ENCODE peak calls at places on chromosomes 3 and 15, in five cellular contexts. E, R, Q, A and N are unnamed samples. For H3K4me1, the result is how much of the 10 kb centered on the place peaks cover.

GRCh38 chr3:159432721-159433300 is 555.8 kb upstream of the IL12A start:
- DNase-seq in Q (no peak), E (no peak), R (no peak), A (no peak), N (no peak)

GRCh38 chr3:147298511-147298982 is 107.8 kb downstream of the ZIC4 start:
- DNase-seq in R (no peak), A (no peak), E (no peak), Q (peak), N (no peak)

GRCh38 chr15:46280753-46281521 is 646.1 kb downstream of the SQOR start:
- DNase-seq in R (no peak), A (no peak), E (no peak), Q (peak), N (no peak)

GRCh38 chr15:47870956-47871625 is 153.8 kb downstream of the SEMA6D start:
- DNase-seq in E (no peak), R (no peak), A (no peak), Q (no peak), N (no peak)

GRCh38 chr3:147157629-147158028 is 248.7 kb downstream of the ZIC4 start:
- DNase-seq in E (no peak), R (no peak), A (no peak), Q (no peak), N (no peak)

GRCh38 chr3:30465454-30465853 is 140.9 kb upstream of the TGFBR2 start:
- DNase-seq in A (no peak), R (no peak), Q (no peak), E (no peak), N (no peak)

GRCh38 chr3:31456373-31456772 is 76.4 kb upstream of the STT3B start:
- DNase-seq in Q (no peak), E (no peak), A (no peak), R (peak), N (no peak)

GRCh38 chr3:156892701-156893100 is 66.5 kb downstream of the LEKR1 start:
- DNase-seq in A (no peak), Q (no peak), R (no peak), E (no peak), N (no peak)

GRCh38 chr3:96657710-96658109 is 156.7 kb upstream of the EPHA6 start:
- DNase-seq in R (no peak), Q (peak), A (no peak), E (no peak), N (no peak)

DNA sequence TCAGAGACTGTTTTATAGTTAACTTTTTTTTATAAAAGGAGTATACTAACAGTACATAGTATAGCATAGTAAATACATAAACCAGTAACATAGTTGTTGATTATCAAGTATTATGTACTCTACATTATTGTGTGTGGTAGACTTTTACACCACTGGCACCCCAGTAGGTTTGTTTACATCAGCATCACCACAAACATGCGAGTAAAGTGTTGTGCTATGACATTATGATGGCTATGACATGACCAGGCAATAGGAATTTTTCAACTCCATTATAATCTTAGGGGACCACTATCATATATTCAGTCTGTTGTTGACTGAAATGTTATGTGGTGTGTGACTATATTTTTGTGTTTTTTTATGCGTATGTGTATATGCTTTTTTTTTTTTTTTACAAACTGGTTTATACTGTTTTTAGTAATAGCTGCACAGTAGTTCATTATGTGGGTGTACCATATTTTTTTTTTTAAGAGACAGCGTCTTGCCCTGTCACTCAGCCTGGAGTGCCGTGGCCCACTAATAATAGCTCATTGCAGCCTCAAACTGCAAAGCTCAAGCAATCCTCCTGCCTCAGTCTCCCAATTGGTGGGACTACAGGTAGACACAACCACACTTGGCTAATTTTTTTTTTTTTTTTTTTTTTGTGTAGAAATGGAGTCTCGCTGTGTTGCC is 1.9 kb downstream of the CAPN7 start:
- DNase-seq in Q (no peak), A (no peak), E (no peak), R (no peak), N (no peak)
- H3K4me3 ChIP-seq in Q (no peak), A (no peak), E (peak), R (peak), N (peak)

GRCh38 chr3:109152326-109152725 is 15.8 kb downstream of the C3orf85 start:
- DNase-seq in A (no peak), R (no peak), E (no peak), Q (no peak), N (no peak)
- H3K27ac ChIP-seq in A (no peak), R (no peak), E (no peak), Q (no peak), N (no peak)

GRCh38 chr3:29338981-29339833 is 58.3 kb downstream of the RBMS3 start:
- DNase-seq in A (no peak), R (no peak), E (no peak), Q (no peak), N (no peak)
- H3K4me1 ChIP-seq in A (under half), R (under half), E (under half), Q (under half), N (under half)

GRCh38 chr15:97875513-97876285 is 84.8 kb upstream of the ARRDC4 start:
- DNase-seq in Q (peak), R (peak), E (no peak), A (no peak), N (peak)
- H3K4me3 ChIP-seq in Q (peak), R (peak), E (no peak), A (no peak), N (no peak)

GRCh38 chr3:149475451-149476060 is 1.1 kb downstream of the TM4SF4 start:
- DNase-seq in E (no peak), A (no peak), Q (no peak), R (no peak), N (no peak)
- H3K27ac ChIP-seq in E (no peak), A (no peak), Q (no peak), R (no peak), N (no peak)

DNA sequence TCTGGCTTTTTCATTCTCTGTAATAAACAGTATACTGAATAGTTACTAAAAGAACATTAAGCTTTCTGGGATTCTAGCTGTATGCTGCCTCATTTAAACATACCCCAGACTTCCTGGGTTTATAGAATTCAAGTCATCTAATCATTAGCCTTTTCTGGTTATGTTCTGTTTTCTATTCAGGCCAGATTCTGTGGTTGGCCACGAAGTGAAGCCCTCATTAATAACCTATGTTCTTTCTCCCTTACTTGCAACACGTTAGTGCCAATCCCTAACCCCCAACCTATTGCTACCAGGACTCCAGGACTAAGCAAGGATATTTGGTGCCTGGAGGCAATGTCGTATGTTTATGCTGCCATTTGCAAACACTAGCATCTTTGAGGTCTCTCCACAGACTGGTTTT is 28.6 kb upstream of the MTMR10 start:
- DNase-seq in A (no peak), R (no peak), E (no peak), Q (no peak), N (no peak)
- H3K4me1 ChIP-seq in A (under half), R (under half), E (under half), Q (under half), N (under half)

GRCh38 chr3:112632596-112632995 is 8.3 kb downstream of the CCDC80 start:
- DNase-seq in A (no peak), Q (no peak), R (no peak), E (no peak), N (no peak)

GRCh38 chr3:112633191-112633590 is 7.8 kb downstream of the CCDC80 start:
- DNase-seq in A (no peak), R (no peak), E (no peak), Q (peak), N (no peak)

GRCh38 chr3:112633757-112634156 is 7.2 kb downstream of the CCDC80 start:
- DNase-seq in E (no peak), Q (no peak), A (no peak), R (no peak), N (no peak)

GRCh38 chr3:112635674-112636073 is 5.3 kb downstream of the CCDC80 start:
- DNase-seq in A (peak), R (no peak), E (peak), Q (no peak), N (peak)

DNA sequence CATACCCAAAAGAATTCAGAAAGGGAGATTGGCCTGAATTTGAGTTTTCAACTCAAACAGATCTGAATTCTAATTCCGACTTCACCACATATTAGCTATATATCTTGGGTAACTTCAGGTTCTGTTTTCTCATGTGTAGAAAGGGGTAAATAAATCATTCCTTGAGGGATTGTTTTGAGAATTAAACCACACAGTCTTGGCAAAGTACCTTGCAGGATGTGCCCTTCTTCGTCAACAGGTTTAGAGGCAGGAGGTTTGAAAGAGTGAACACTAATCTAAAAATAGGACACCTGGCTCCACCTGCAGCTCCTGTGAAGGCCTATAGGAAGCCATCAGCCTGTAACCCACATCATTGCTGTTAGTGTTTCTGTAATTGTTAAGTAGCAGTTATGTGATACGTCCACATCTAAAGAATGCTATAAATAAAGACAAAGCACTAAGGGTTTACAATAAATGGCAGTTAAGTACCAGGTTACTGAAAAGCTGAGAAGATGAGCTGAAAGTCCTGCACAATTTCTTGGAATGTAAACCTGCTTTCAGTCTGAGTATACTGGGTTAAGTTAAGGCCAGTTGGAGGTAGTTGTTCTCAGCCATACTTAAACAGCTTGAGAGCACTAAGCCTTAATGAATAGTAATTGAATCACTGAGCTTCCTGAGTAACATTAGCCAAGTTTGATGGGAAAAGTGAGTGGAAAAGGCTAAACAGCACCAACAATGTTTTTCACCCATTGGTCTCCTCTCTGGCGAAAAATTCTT is 6.0 kb downstream of the CCDC80 start:
- DNase-seq in Q (no peak), A (no peak), E (no peak), R (no peak), N (no peak)
- H3K4me3 ChIP-seq in Q (no peak), A (no peak), E (no peak), R (peak), N (no peak)

GRCh38 chr3:111737056-111737711 is 121.9 kb upstream of the PHLDB2 start:
- DNase-seq in R (no peak), A (peak), Q (no peak), E (peak), N (peak)
- H3K27ac ChIP-seq in R (peak), A (peak), Q (no peak), E (no peak), N (peak)